ENCODE peak calls at places on chromosomes 3 and 15, in ten cellular contexts. E is IMR-90, O is transverse colon, U is tibial nerve, V is dorsolateral prefrontal cortex, P is body of pancreas, G is fibroblast of lung, B is Caco-2, T is pancreas, Z is foreskin keratinocyte. R is an unnamed sample.
A peak's percentile ranks its signal among the peaks of the same experiment; 100 is the strongest.

GRCh38 chr15:69973102-69973714 is 124.5 kb downstream of the TLE3 start:
- DNase-seq in E (peak; percentile 37), O (no peak), U (no peak), V (no peak), P (peak; percentile 30), G (peak; percentile 32), B (no peak), T (peak; percentile 33), Z (peak; percentile 32), R (no peak)

GRCh38 chr15:39578851-39579486 is 1.9 kb upstream of the THBS1 start:
- DNase-seq in E (peak; percentile 52), O (no peak), U (no peak), V (no peak), P (no peak), G (peak; percentile 31), B (no peak), T (no peak), Z (no peak), R (no peak)

GRCh38 chr15:29312387-29312786 is 42.8 kb upstream of the NSMCE3 start:
- DNase-seq in E (peak; percentile 67), O (no peak), U (no peak), V (no peak), P (no peak), G (peak; percentile 58), B (no peak), T (no peak), Z (no peak), R (no peak)

GRCh38 chr3:17795733-17796132 is 53.3 kb upstream of the TBC1D5 start:
- DNase-seq in E (peak; percentile 1), O (no peak), U (no peak), V (no peak), P (no peak), G (no peak), B (no peak), T (no peak), Z (peak; percentile 6), R (no peak)

GRCh38 chr15:101536875-101537405 is 47.4 kb upstream of the PCSK6 start:
- DNase-seq in E (no peak), O (no peak), U (no peak), V (no peak), P (no peak), G (no peak), B (no peak), T (no peak), Z (no peak), R (no peak)

GRCh38 chr3:25473246-25473645 is 45.2 kb downstream of the RARB start:
- DNase-seq in E (no peak), O (no peak), U (no peak), V (no peak), P (no peak), G (no peak), B (no peak), T (no peak), Z (no peak), R (no peak)

GRCh38 chr3:129745253-129745652 is 138.8 kb upstream of the PLXND1 start:
- DNase-seq in E (peak; percentile 85), O (peak; percentile 11), U (no peak), V (peak; percentile 61), P (no peak), G (peak; percentile 81), B (no peak), T (no peak), Z (no peak), R (no peak)

GRCh38 chr3:147616998-147617619 is 207.9 kb downstream of the ZIC1 start:
- DNase-seq in E (peak; percentile 12), O (no peak), U (no peak), V (no peak), P (no peak), G (peak; percentile 56), B (no peak), T (no peak), Z (no peak), R (no peak)

GRCh38 chr15:58551764-58552504 is 120.1 kb downstream of the LIPC start:
- DNase-seq in E (peak; percentile 96), O (peak; percentile 82), U (no peak), V (no peak), P (peak; percentile 27), G (peak; percentile 98), B (no peak), T (no peak), Z (peak; percentile 76), R (no peak)

GRCh38 chr3:39718674-39719595 is 90.5 kb upstream of the MYRIP start:
- DNase-seq in E (peak; percentile 1), O (no peak), U (no peak), V (no peak), P (no peak), G (no peak), B (no peak), T (no peak), Z (no peak), R (no peak)

DNA sequence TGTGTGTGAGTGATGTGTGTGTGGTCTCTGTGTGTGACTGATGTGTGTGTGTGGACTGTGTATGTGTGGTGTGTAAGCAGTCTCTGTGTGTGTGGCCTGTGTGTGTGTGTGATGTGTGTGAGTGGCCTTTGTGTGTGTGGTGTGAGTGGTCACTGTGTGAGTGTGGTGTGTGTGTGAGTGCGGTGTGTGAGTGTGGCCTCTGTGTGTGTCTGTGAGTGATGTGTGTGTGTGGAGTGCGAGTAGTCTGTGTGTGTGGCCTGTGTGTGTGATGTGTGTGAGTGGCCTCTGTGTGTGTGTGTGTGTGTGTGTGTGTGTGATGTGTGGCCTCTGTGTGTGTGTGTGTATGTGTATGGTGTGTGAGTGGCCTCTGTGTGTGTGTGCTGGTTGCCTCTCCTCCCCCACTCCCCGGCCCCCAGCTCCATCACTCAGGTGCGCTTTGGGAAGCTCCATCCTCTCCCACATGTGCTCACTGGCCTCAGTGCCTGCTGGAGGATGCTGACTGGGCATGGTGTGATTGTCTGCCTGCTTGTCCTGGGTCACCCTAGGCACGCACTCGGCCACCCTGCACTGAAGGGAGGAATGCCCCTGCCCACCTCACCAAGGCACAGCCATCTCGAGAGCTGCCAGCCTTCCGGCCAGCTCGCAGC is 8.7 kb downstream of the LINGO1 start:
- DNase-seq in E (no peak), O (peak; percentile 6), U (no peak), V (no peak), P (no peak), G (no peak), B (no peak), T (no peak), Z (no peak), R (no peak)
- H3K27me3 ChIP-seq in E (peaks cover 75% of the 10 kb centered on the region), O (no peaks in the 10 kb centered on the region), U (no peaks in the 10 kb centered on the region), V (no peaks in the 10 kb centered on the region), P (no peaks in the 10 kb centered on the region), G (peaks cover 3% of the 10 kb centered on the region), B (no peaks in the 10 kb centered on the region), T (no peaks in the 10 kb centered on the region), Z (peaks cover 14% of the 10 kb centered on the region), R (no peaks in the 10 kb centered on the region)

DNA sequence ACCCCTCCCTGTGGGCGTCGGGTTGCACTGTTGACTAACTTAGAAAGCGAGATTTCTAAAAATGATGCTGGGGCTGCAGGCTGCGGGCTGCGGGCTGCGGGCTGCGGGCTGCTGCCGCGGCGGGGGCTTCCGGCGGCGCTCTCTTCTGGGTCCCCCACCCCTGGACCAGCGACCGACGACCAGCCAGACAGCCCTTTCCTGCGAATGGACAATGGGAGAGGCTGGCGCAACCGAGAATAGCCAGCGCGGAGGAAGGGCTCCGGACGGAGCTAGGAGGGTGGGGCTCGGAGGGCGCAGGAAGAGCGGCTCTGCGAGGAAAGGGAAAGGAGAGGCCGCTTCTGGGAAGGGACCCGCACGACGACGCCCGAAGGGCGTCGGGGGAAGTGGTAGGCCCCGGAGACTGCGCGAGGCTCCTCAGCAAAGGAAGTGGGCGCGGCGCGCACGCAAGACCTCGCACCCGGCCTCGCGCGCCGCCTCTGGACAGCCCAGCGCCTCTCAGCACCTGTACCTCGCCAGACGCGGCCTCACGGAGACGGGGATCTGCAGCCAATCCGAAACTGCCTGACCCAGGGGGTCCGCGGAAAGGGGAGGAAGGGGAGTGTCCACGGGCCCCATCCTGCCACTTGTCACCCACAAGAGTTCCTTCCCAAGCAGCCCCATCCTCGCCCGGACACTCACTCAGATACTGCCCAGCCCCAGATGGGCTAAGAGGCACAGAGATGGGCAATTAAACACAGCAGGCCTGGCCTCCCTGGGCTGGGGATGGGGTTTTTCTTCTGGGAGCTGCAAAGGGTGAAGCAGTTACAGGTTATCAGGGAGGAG is 70.7 kb downstream of the SLC12A8 start:
- DNase-seq in E (no peak), O (peak; percentile 74), U (peak; percentile 50), V (no peak), P (peak; percentile 60), G (peak; percentile 50), B (no peak), T (peak; percentile 26), Z (no peak), R (peak; percentile 77)
- TF ChIP-seq CTCF in E (no peak), O (peak; percentile 38), U (peak; percentile 12), V (no peak), P (peak; percentile 17), G (no peak), B (no peak), T (no peak), Z (peak; percentile 58), R (no peak)

GRCh38 chr15:74543583-74543982 is 2.6 kb downstream of the ARID3B start:
- DNase-seq in E (no peak), O (no peak), U (no peak), V (no peak), P (no peak), G (no peak), B (no peak), T (no peak), Z (no peak), R (no peak)
- H3K27me3 ChIP-seq in E (no peaks in the 10 kb centered on the region), O (no peaks in the 10 kb centered on the region), U (no peaks in the 10 kb centered on the region), V (no peaks in the 10 kb centered on the region), P (no peaks in the 10 kb centered on the region), G (no peaks in the 10 kb centered on the region), B (no peaks in the 10 kb centered on the region), T (no peaks in the 10 kb centered on the region), Z (no peaks in the 10 kb centered on the region), R (no peaks in the 10 kb centered on the region)

GRCh38 chr15:93479679-93480078 is 390.7 kb upstream of the RGMA start:
- DNase-seq in E (no peak), O (peak; percentile 12), U (peak; percentile 83), V (no peak), P (peak; percentile 84), G (no peak), B (no peak), T (peak; percentile 57), Z (no peak), R (no peak)

GRCh38 chr15:93477188-93477587 is 388.2 kb upstream of the RGMA start:
- DNase-seq in E (no peak), O (no peak), U (no peak), V (no peak), P (no peak), G (no peak), B (no peak), T (no peak), Z (no peak), R (no peak)

GRCh38 chr15:93478922-93479321 is 389.9 kb upstream of the RGMA start:
- DNase-seq in E (no peak), O (no peak), U (no peak), V (no peak), P (peak; percentile 74), G (no peak), B (peak; percentile 73), T (peak; percentile 58), Z (no peak), R (no peak)

GRCh38 chr15:93476491-93477176 is 387.6 kb upstream of the RGMA start:
- DNase-seq in E (no peak), O (no peak), U (no peak), V (no peak), P (no peak), G (no peak), B (no peak), T (no peak), Z (peak; percentile 44), R (no peak)

DNA sequence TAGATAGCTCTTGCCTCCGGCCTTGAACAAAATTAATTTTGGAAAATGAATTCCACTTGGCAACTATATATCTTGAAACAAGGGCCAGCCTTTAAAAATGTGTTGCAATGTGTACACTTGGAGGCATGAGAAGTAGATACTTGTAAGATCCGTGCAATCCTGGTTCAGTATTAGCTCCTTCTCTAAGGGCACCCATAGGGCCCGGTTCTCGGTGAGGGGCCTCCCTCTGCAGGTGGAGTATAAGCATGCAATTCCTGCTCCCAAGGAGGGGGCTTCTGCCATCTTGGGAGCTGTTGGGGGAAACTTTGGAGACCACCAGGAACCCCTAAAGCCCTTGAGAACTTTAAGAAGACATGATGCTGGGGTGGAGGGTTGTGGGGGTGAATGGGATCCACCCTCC is 388.7 kb upstream of the RGMA start:
- DNase-seq in E (no peak), O (no peak), U (no peak), V (no peak), P (peak; percentile 23), G (no peak), B (no peak), T (no peak), Z (no peak), R (no peak)
- TF ChIP-seq CTCF in E (no peak), O (no peak), U (no peak), V (no peak), P (no peak), G (no peak), B (no peak), T (no peak), Z (no peak), R (no peak)